ENCODE peak calls at places on chromosome 22, in four cellular contexts. One of them, this sample, is unnamed.
A peak's percentile ranks its signal among the peaks of the same experiment; 100 is the strongest.

GRCh38 chr22:32788884-32789624 is 12.5 kb upstream of the TIMP3 start:
- DNase-seq in uterus: no peak
- DNase-seq in spleen: no peak
- DNase-seq in K562: no peak
- DNase-seq in this sample: no peak

GRCh38 chr22:23638611-23639010 is 6.5 kb upstream of the DRICH1 start:
- DNase-seq in K562: no peak
- DNase-seq in spleen: no peak
- DNase-seq in uterus: no peak
- DNase-seq in this sample: no peak

GRCh38 chr22:23820748-23821211 is 18.0 kb downstream of the DERL3 start:
- DNase-seq in spleen: peak; percentile 80
- DNase-seq in K562: no peak
- DNase-seq in uterus: no peak
- DNase-seq in this sample: no peak

GRCh38 chr22:50452649-50453048 is 22.2 kb downstream of the SBF1 start:
- DNase-seq in K562: no peak
- DNase-seq in uterus: no peak
- DNase-seq in spleen: no peak
- DNase-seq in this sample: no peak

GRCh38 chr22:24471570-24471969 is 23.6 kb upstream of the UPB1 start:
- DNase-seq in spleen: no peak
- DNase-seq in uterus: peak; percentile 70
- DNase-seq in K562: no peak
- DNase-seq in this sample: no peak

GRCh38 chr22:21755855-21756284 is 20.3 kb upstream of the YPEL1 start:
- DNase-seq in K562: peak; percentile 94
- DNase-seq in uterus: no peak
- DNase-seq in spleen: no peak
- DNase-seq in this sample: peak; percentile 57

GRCh38 chr22:48880749-48881148 is 946.9 kb downstream of the BRD1 start:
- DNase-seq in K562: no peak
- DNase-seq in uterus: no peak
- DNase-seq in spleen: peak; percentile 43
- DNase-seq in this sample: no peak

GRCh38 chr22:48720662-48721393 is 1106.8 kb downstream of the BRD1 start:
- DNase-seq in uterus: no peak
- DNase-seq in K562: no peak
- DNase-seq in spleen: peak; percentile 58
- DNase-seq in this sample: no peak

GRCh38 chr22:23542933-23543332 is 37.2 kb downstream of the IGLL1 start:
- DNase-seq in K562: no peak
- DNase-seq in spleen: no peak
- DNase-seq in uterus: no peak
- DNase-seq in this sample: no peak

GRCh38 chr22:23835773-23836144 is 3.0 kb downstream of the DERL3 start:
- DNase-seq in K562: no peak
- DNase-seq in uterus: no peak
- DNase-seq in spleen: peak; percentile 59
- DNase-seq in this sample: no peak

GRCh38 chr22:35430897-35431322 is 31.0 kb downstream of the MCM5 start:
- DNase-seq in uterus: peak; percentile 93
- DNase-seq in spleen: peak; percentile 91
- DNase-seq in K562: peak; percentile 66
- DNase-seq in this sample: peak; percentile 75

GRCh38 chr22:50528682-50529415 is 963 bp downstream of the TYMP start:
- DNase-seq in spleen: no peak
- DNase-seq in uterus: no peak
- DNase-seq in K562: no peak
- DNase-seq in this sample: no peak

GRCh38 chr22:32341122-32341740 is 16.4 kb upstream of the RFPL3 start:
- DNase-seq in K562: no peak
- DNase-seq in spleen: no peak
- DNase-seq in uterus: no peak
- DNase-seq in this sample: no peak

GRCh38 chr22:27150530-27150909 is 493.1 kb downstream of the MIAT start:
- DNase-seq in K562: no peak
- DNase-seq in uterus: no peak
- DNase-seq in spleen: no peak
- DNase-seq in this sample: no peak

GRCh38 chr22:29382575-29383328 is 5.6 kb downstream of the AP1B1 start:
- DNase-seq in spleen: no peak
- DNase-seq in uterus: no peak
- DNase-seq in K562: peak; percentile 36
- DNase-seq in this sample: no peak
- TF ChIP-seq POLR2A in spleen: no peak
- TF ChIP-seq POLR2A in uterus: no peak
- TF ChIP-seq POLR2A in K562: no peak
- TF ChIP-seq POLR2A in this sample: no peak

DNA sequence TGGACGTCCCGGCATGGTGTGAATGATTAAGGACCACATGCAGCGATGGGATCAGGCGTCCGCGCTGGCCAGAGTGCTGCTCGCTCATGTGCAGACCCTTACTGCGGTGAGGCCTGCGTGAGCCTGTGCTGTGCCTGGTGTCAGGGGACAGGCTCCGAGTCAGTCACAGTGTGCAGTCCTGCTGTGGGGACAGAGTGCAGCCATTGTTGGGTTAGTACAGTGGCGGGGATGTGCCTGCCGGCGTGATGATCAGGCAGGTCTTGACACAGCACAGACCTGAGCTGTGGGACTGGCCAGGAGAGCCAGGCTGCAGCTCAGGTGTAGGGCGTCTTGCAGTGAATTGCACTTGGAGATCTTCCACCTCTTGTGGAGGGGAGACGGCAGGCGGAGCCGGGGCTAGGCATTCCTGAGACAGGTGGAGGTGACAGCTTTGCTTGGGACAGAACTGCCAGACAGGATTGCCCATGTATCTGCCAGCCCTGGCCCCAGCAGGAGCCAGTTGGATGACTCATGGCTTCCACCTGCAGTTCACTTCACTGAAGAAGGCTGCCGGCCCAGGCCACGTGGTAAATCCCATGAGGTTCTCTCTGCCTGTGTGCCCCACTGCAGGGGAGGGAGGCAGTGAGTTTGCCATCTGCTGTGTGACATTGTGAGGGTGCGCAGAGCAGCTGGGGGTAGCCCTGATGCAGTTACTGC is 17.3 kb downstream of the TRMU start:
- DNase-seq in K562: no peak
- DNase-seq in spleen: peak; percentile 79
- DNase-seq in uterus: no peak
- DNase-seq in this sample: peak; percentile 67
- TF ChIP-seq POLR2A in K562: no peak
- TF ChIP-seq POLR2A in spleen: no peak
- TF ChIP-seq POLR2A in uterus: no peak
- TF ChIP-seq POLR2A in this sample: no peak

DNA sequence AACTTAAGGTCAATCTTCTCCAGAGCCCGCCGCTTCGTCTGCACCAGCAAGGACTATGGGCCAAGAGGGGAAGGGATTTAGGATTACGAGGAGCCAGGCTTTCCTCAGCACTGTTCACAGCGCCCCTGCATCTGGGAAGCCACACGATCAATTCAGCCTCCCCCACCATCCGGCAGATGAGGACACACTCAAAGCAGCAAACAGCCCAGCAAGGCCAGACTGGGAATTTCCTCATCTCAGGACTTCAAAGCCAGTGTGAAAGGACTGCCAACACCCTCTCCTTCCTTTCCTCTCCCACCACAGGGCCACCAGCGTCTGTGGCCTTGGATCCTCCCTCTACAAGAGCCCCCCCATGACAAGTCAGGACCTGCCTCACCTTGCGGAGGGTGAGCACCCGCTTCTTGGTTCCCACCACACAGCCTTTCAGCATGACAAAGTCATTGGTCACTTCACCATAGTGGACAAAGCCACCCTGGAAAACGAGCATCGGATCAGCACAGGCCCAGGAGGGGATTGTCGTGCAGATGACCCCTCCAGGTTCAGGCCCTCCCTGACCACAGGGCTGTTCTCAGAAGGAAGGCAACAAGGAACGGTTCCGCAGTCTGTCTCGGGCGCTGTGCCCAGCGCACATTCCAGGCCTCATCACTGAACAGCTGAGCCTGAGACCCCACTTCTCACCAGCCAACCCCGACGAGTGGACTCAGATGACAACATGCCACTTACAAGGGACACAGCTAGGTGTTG is 6.0 kb downstream of the RPL3 start:
- DNase-seq in spleen: no peak
- DNase-seq in K562: no peak
- DNase-seq in uterus: no peak
- DNase-seq in this sample: no peak
- TF ChIP-seq POLR2A in spleen: no peak
- TF ChIP-seq POLR2A in K562: peak; percentile 37
- TF ChIP-seq POLR2A in uterus: no peak
- TF ChIP-seq POLR2A in this sample: no peak

GRCh38 chr22:46079093-46079860 is 71.0 kb upstream of the PPARA start:
- DNase-seq in K562: no peak
- DNase-seq in uterus: peak; percentile 24
- DNase-seq in spleen: peak; percentile 61
- DNase-seq in this sample: no peak

GRCh38 chr22:46081831-46082210 is 68.5 kb upstream of the PPARA start:
- DNase-seq in K562: no peak
- DNase-seq in spleen: peak; percentile 60
- DNase-seq in uterus: peak; percentile 23
- DNase-seq in this sample: no peak

GRCh38 chr22:46081036-46081830 is 69.1 kb upstream of the PPARA start:
- DNase-seq in uterus: peak; percentile 30
- DNase-seq in spleen: peak; percentile 70
- DNase-seq in K562: no peak
- DNase-seq in this sample: no peak

GRCh38 chr22:46078241-46079092 is 71.9 kb upstream of the PPARA start:
- DNase-seq in spleen: peak; percentile 76
- DNase-seq in K562: no peak
- DNase-seq in uterus: peak; percentile 81
- DNase-seq in this sample: no peak

DNA sequence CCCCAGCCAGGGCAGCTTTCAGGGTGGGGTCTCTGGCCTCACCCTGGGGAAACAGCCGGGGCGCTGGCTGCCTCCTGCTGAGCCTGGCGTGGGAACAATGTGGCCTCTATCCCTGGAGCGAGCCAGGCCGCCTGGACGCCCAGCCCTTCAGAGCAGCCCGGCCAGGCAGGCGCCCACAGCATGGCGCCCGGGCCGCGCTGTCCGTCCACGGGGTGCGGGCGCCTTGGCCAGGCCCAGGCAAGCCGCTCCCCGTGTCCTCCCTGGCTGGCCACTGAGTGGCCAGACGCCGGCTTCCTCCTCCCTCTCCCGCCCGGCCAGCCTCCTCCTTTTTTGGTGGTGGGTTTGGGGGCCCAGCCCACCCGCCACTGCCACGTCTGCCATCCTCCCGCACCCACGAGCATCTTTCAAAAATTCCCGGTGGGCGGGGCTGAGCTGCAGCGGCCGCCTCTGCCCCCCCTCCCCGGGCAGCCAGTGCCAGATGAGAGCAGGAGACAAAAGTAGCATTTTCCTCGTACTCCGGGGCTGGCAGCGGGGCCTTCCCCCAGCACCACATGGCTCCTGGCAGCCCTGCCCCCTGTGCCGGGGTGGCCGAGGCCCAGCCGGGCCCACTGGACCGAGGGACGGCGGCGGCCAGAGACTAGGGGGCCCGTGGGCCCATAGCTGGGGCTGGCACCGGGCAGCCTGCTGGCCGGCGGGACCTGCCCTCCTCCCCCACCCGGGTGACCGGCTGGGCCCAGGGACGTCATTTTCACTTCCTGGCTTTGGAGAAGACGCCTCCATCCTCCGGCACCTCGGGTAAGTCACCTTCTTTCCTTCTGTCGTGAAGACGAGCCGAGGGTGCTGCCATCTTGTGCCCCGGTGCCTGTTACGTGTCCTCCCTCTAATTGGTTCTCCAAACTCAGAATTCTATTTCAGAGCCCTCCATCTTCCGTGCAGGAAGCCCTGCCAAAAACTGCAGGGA is 70.2 kb upstream of the PPARA start:
- DNase-seq in spleen: peak; percentile 78
- DNase-seq in uterus: peak; percentile 88
- DNase-seq in K562: no peak
- DNase-seq in this sample: no peak
- TF ChIP-seq POLR2A in spleen: peak; percentile 9
- TF ChIP-seq POLR2A in uterus: peak; percentile 68
- TF ChIP-seq POLR2A in K562: no peak
- TF ChIP-seq POLR2A in this sample: peak; percentile 52

DNA sequence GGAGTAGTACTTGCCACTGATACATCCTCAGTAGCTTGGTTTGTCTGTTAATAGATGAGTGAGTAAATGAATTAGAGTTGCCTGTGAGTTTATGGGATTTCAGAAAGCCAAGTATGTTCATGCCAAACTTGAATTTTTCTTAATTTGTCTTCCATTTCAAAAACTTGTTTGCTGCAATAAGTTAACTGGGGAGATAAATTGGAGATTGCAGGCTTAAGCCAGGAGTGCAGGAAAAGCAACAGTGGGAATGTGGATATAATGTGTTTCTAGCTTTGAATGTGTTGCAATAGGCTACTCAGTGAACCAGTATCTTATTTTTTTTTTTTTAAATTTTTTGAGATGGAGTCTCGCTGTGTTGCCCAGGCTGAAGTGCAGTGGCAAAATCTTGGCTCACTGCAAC is 8.2 kb downstream of the OSBP2 start:
- DNase-seq in spleen: no peak
- DNase-seq in K562: no peak
- DNase-seq in uterus: no peak
- DNase-seq in this sample: no peak
- TF ChIP-seq POLR2A in spleen: no peak
- TF ChIP-seq POLR2A in K562: no peak
- TF ChIP-seq POLR2A in uterus: no peak
- TF ChIP-seq POLR2A in this sample: no peak

DNA sequence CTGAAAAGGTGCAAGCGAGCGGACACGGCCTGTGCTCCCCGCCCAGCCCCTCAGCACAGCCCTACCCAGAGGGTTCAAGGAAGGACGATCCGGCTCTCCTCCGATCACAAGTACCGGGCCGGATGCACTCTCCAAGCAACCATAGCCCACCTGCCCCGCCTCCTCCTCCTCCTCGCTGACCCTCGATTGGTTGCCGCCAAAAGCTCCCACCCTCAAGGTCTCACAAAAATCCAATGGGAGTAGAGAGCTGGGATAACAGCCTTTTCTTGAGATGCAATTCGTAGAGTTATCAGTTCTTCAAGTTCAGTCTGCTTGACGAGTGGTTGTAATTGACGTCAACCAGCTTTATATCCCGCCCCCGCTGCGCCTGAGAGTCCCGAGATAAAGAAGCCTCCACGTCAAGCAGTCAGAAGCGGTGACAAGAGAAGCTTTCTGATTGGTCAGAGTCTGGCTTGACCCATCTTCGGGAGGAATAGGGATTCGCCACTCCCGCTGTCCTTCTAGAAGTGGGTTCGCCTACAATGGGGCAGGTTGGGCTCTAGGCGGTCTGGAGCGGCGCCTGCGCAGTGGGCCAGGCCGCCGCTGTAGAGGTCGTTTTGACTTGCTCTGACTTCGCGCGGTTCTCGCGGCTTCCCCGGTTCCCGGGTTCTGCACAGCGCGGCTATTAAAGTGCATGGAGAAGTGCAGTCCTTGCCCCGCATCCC is at the start of gene IFT27:
- DNase-seq in uterus: peak; percentile 98
- DNase-seq in spleen: peak; percentile 97
- DNase-seq in K562: peak; percentile 75
- DNase-seq in this sample: peak; percentile 91
- TF ChIP-seq POLR2A in uterus: peak; percentile 61
- TF ChIP-seq POLR2A in spleen: no peak
- TF ChIP-seq POLR2A in K562: no peak
- TF ChIP-seq POLR2A in this sample: peak; percentile 61

GRCh38 chr22:17724678-17725464 is 49.4 kb downstream of the BID start:
- DNase-seq in spleen: no peak
- DNase-seq in uterus: no peak
- DNase-seq in K562: peak; percentile 30
- DNase-seq in this sample: no peak
- TF ChIP-seq POLR2A in spleen: no peak
- TF ChIP-seq POLR2A in uterus: no peak
- TF ChIP-seq POLR2A in K562: no peak
- TF ChIP-seq POLR2A in this sample: no peak